ENCODE peak calls at places on chromosomes 2 and 18, in ten cellular contexts. X is stimulated activated CD8-positive, alpha-beta memory T cell treated with anti-CD3 and anti-CD28 coated beads, Interleukin-2, amount 100 ng/mL, for 1 hour; Q is GM23338; L is activated gamma-delta T cell treated with Interleukin-2 at 50 U/mL for 16 hours; Y is endothelial cell; J is Caco-2; U is tibial artery; D is Kasumi-1; H is NCI-H1105 treated with DMSO at 0.1 percent for 48 hours; P is Right ventricle myocardium superior. K is an unnamed sample.

GRCh38 chr2:127479219-127479825 is 47.0 kb downstream of the IWS1 start:
- DNase-seq in X (no peak), Y (no peak), U (no peak), J (peak), Q (peak), D (peak), H (peak), P (no peak), L (no peak), K (peak)

GRCh38 chr2:152036611-152037469 is 62.0 kb downstream of the CACNB4 start:
- DNase-seq in L (peak), Y (peak), U (peak), H (peak), Q (peak), J (peak), X (no peak), P (peak), D (peak), K (peak)

GRCh38 chr2:42099431-42100173 is 51.8 kb downstream of the PKDCC start:
- DNase-seq in U (no peak), D (no peak), P (no peak), Y (no peak), Q (no peak), J (no peak), H (no peak), X (no peak), L (no peak), K (no peak)

GRCh38 chr2:223641062-223641461 is 38.9 kb upstream of the SCG2 start:
- DNase-seq in J (peak), H (no peak), Y (no peak), U (no peak), L (no peak), D (no peak), P (no peak), X (no peak), Q (no peak), K (no peak)

GRCh38 chr18:26556573-26556972 is 8.2 kb upstream of the KCTD1 start:
- DNase-seq in H (no peak), L (no peak), X (no peak), J (no peak), Q (no peak), U (no peak), Y (no peak), P (no peak), D (no peak), K (no peak)

GRCh38 chr2:197599285-197599965 is 76.0 kb downstream of the RFTN2 start:
- DNase-seq in D (peak), L (peak), P (no peak), X (no peak), H (no peak), Q (peak), U (no peak), J (peak), Y (peak), K (no peak)

GRCh38 chr2:109137616-109138015 is 8.6 kb downstream of the SH3RF3 start:
- DNase-seq in P (no peak), Y (no peak), X (no peak), J (no peak), U (no peak), H (no peak), D (no peak), Q (no peak), L (no peak), K (no peak)

GRCh38 chr2:205543937-205544702 is 138.2 kb upstream of the NRP2 start:
- DNase-seq in Y (no peak), J (no peak), Q (no peak), D (no peak), X (no peak), H (no peak), U (no peak), P (no peak), L (no peak), K (no peak)

GRCh38 chr2:85452237-85452636 is 33.7 kb downstream of the SH2D6 start:
- DNase-seq in H (no peak), P (no peak), U (no peak), J (no peak), Y (no peak), L (no peak), X (no peak), D (no peak), Q (no peak), K (no peak)

GRCh38 chr18:13447621-13448020 is 229.1 kb downstream of the LDLRAD4 start:
- DNase-seq in H (no peak), D (no peak), X (no peak), L (no peak), P (no peak), Q (peak), Y (no peak), U (peak), J (no peak), K (no peak)

GRCh38 chr2:235669269-235669831 is 175.5 kb downstream of the AGAP1 start:
- DNase-seq in X (no peak), Y (peak), L (peak), D (no peak), P (peak), U (peak), Q (peak), J (peak), H (peak), K (peak)

GRCh38 chr2:73749314-73749713 is 12.2 kb upstream of the TPRKB start:
- DNase-seq in P (no peak), D (no peak), L (no peak), J (no peak), H (no peak), Y (no peak), U (no peak), X (no peak), Q (no peak), K (no peak)

GRCh38 chr2:152387046-152387445 is 52.1 kb downstream of the FMNL2 start:
- DNase-seq in L (no peak), Y (no peak), Q (no peak), H (no peak), X (no peak), D (no peak), P (no peak), U (no peak), J (no peak), K (no peak)

GRCh38 chr2:219453691-219454131 is 19.1 kb downstream of the SPEG start:
- DNase-seq in L (no peak), Y (no peak), Q (peak), P (peak), J (no peak), H (no peak), U (peak), X (no peak), D (no peak), K (no peak)

GRCh38 chr2:233352141-233352842 is 2.0 kb upstream of the DGKD start:
- DNase-seq in U (no peak), Y (no peak), J (no peak), D (no peak), X (no peak), Q (no peak), H (no peak), P (no peak), L (no peak), K (no peak)

GRCh38 chr18:27785815-27786537 is 391.0 kb downstream of the CDH2 start:
- DNase-seq in H (peak), L (no peak), Q (peak), Y (no peak), D (no peak), X (no peak), U (no peak), J (no peak), P (no peak), K (no peak)

GRCh38 chr2:121185571-121186074 is 99.4 kb downstream of the TFCP2L1 start:
- DNase-seq in X (no peak), P (no peak), U (no peak), D (no peak), H (no peak), J (no peak), Q (no peak), L (no peak), Y (no peak), K (no peak)

GRCh38 chr2:190859347-190860297 is 21.0 kb upstream of the GLS start:
- DNase-seq in Y (no peak), D (no peak), J (no peak), U (no peak), P (no peak), L (no peak), X (no peak), H (no peak), Q (peak), K (no peak)

GRCh38 chr2:239984431-239985194 is 40.5 kb downstream of the NDUFA10 start:
- DNase-seq in H (no peak), D (no peak), X (no peak), P (no peak), L (no peak), Q (no peak), J (no peak), U (no peak), Y (no peak), K (no peak)